ENCODE peak calls at places on chromosomes 1 and 21, in nine cellular contexts. Z is GM12878; L is cardiac muscle cell; C is activated effector memory CD4-positive, alpha-beta T cell treated with anti-CD3 and anti-CD28 coated beads, Interleukin-2, amount 50 U/mL, for 16 hours; Y is T-helper 1 cell; F is retina; U is H54; B is NCI-H2081; G is GM13977. I is an unnamed sample.

GRCh38 chr1:33143181-33143580 is 38.7 kb downstream of the TRIM62 start:
- DNase-seq in Z (no peak), L (peak), C (no peak), Y (no peak), F (no peak), U (no peak), B (no peak), G (no peak), I (no peak)

GRCh38 chr21:37532868-37533780 is 166.6 kb downstream of the DYRK1A start:
- DNase-seq in Z (no peak), L (no peak), C (peak), Y (no peak), F (no peak), U (peak), B (no peak), G (peak), I (peak)

GRCh38 chr21:35019631-35020032 is 29.5 kb downstream of the RUNX1 start:
- DNase-seq in Z (no peak), L (no peak), C (peak), Y (no peak), F (no peak), U (no peak), B (no peak), G (no peak), I (no peak)

GRCh38 chr1:42052300-42052699 is 100.9 kb upstream of the GUCA2B start:
- DNase-seq in Z (no peak), L (no peak), C (no peak), Y (no peak), F (no peak), U (no peak), B (no peak), G (no peak), I (no peak)

GRCh38 chr1:43293896-43294760 is 6.7 kb upstream of the TIE1 start:
- DNase-seq in Z (no peak), L (peak), C (no peak), Y (no peak), F (no peak), U (peak), B (no peak), G (no peak), I (no peak)

GRCh38 chr1:235018161-235018560 is 110.5 kb downstream of the TOMM20 start:
- DNase-seq in Z (no peak), L (peak), C (no peak), Y (no peak), F (no peak), U (peak), B (no peak), G (no peak), I (no peak)

GRCh38 chr21:37198989-37199924 is 67.9 kb downstream of the VPS26C start:
- DNase-seq in Z (no peak), L (peak), C (no peak), Y (no peak), F (peak), U (peak), B (no peak), G (no peak), I (no peak)

GRCh38 chr1:38266197-38266520 is 219.6 kb upstream of the POU3F1 start:
- DNase-seq in Z (no peak), L (no peak), C (no peak), Y (no peak), F (no peak), U (no peak), B (no peak), G (no peak), I (no peak)

GRCh38 chr1:229913491-229913890 is 153.5 kb upstream of the GALNT2 start:
- DNase-seq in Z (no peak), L (no peak), C (no peak), Y (no peak), F (no peak), U (no peak), B (peak), G (no peak), I (no peak)

GRCh38 chr1:45331436-45332345 is 5.0 kb downstream of the HPDL start:
- DNase-seq in Z (no peak), L (no peak), C (no peak), Y (no peak), F (no peak), U (no peak), B (no peak), G (no peak), I (no peak)

GRCh38 chr1:75131593-75132420 is 2.4 kb upstream of the LHX8 start:
- DNase-seq in Z (no peak), L (no peak), C (no peak), Y (no peak), F (peak), U (no peak), B (no peak), G (no peak), I (no peak)

GRCh38 chr1:65103807-65104206 is 44.2 kb upstream of the AK4 start:
- DNase-seq in Z (no peak), L (no peak), C (no peak), Y (no peak), F (no peak), U (no peak), B (no peak), G (no peak), I (no peak)

GRCh38 chr1:87644500-87645245 is 316.0 kb downstream of the LMO4 start:
- DNase-seq in Z (no peak), L (peak), C (no peak), Y (no peak), F (peak), U (no peak), B (no peak), G (no peak), I (no peak)

GRCh38 chr1:79353224-79353623 is 346.7 kb upstream of the ADGRL4 start:
- DNase-seq in Z (no peak), L (peak), C (no peak), Y (no peak), F (no peak), U (peak), B (peak), G (no peak), I (no peak)

GRCh38 chr1:91404151-91405012 is at the start of gene HFM1:
- DNase-seq in Z (no peak), L (peak), C (peak), Y (no peak), F (peak), U (peak), B (peak), G (peak), I (peak)

GRCh38 chr1:10915594-10915993 is 96.9 kb upstream of the TARDBP start:
- DNase-seq in Z (no peak), L (no peak), C (no peak), Y (no peak), F (no peak), U (no peak), B (no peak), G (no peak), I (no peak)

GRCh38 chr1:23558140-23558871 is 995 bp downstream of the ID3 start:
- DNase-seq in Z (no peak), L (peak), C (peak), Y (peak), F (peak), U (no peak), B (peak), G (peak), I (no peak)

GRCh38 chr1:151720974-151721787 is at the start of gene RIIAD1:
- DNase-seq in Z (no peak), L (peak), C (peak), Y (peak), F (peak), U (peak), B (peak), G (peak), I (peak)

GRCh38 chr1:193774536-193775323 is 588.3 kb upstream of the B3GALT2 start:
- DNase-seq in Z (no peak), L (no peak), C (no peak), Y (no peak), F (no peak), U (no peak), B (no peak), G (no peak), I (no peak)

I was measured in GM12864.